ENCODE peak calls at places on chromosome 3, in six cellular contexts. T, F, U, Y, V and R are unnamed samples.

GRCh38 chr3:110307065-110307809 is 764.4 kb upstream of the NECTIN3 start:
- DNase-seq in T (no peak), F (no peak), U (no peak), Y (no peak), V (no peak), R (no peak)

GRCh38 chr3:88462241-88462640 is 312.5 kb downstream of the C3orf38 start:
- DNase-seq in T (no peak), F (no peak), U (no peak), Y (no peak), V (no peak), R (no peak)

GRCh38 chr3:159031280-159031679 is 229.4 kb downstream of the MFSD1 start:
- DNase-seq in T (no peak), F (no peak), U (no peak), Y (no peak), V (no peak), R (no peak)

GRCh38 chr3:123757281-123757940 is 126.7 kb downstream of the MYLK start:
- DNase-seq in T (no peak), F (peak), U (no peak), Y (no peak), V (peak), R (peak)

GRCh38 chr3:135238866-135239434 is 443.9 kb downstream of the EPHB1 start:
- DNase-seq in T (no peak), F (no peak), U (no peak), Y (no peak), V (no peak), R (no peak)

GRCh38 chr3:169847896-169848295 is 21.8 kb downstream of the LRRC31 start:
- DNase-seq in T (no peak), F (peak), U (no peak), Y (no peak), V (no peak), R (no peak)

GRCh38 chr3:193510154-193510553 is 44.5 kb downstream of the ATP13A4 start:
- DNase-seq in T (no peak), F (no peak), U (no peak), Y (no peak), V (no peak), R (no peak)

GRCh38 chr3:54846085-54846484 is 81.8 kb downstream of the LRTM1 start:
- DNase-seq in T (no peak), F (no peak), U (no peak), Y (no peak), V (no peak), R (no peak)

GRCh38 chr3:54582424-54582823 is 345.4 kb downstream of the LRTM1 start:
- DNase-seq in T (no peak), F (no peak), U (no peak), Y (no peak), V (no peak), R (no peak)

GRCh38 chr3:174376346-174376745 is 482.8 kb upstream of the NAALADL2 start:
- DNase-seq in T (no peak), F (no peak), U (no peak), Y (no peak), V (no peak), R (no peak)

GRCh38 chr3:126291537-126291936 is 65.7 kb downstream of the KLF15 start:
- DNase-seq in T (no peak), F (peak), U (no peak), Y (no peak), V (no peak), R (no peak)

GRCh38 chr3:174270841-174271240 is 588.3 kb upstream of the NAALADL2 start:
- DNase-seq in T (no peak), F (no peak), U (no peak), Y (no peak), V (no peak), R (no peak)

GRCh38 chr3:49470714-49471420 is 800 bp downstream of the DAG1 start:
- DNase-seq in T (no peak), F (no peak), U (no peak), Y (no peak), V (no peak), R (no peak)

GRCh38 chr3:121431717-121432517 is 113.9 kb downstream of the POLQ start:
- DNase-seq in T (no peak), F (peak), U (no peak), Y (no peak), V (no peak), R (peak)

GRCh38 chr3:40980467-40980866 is 218.8 kb upstream of the CTNNB1 start:
- DNase-seq in T (no peak), F (no peak), U (no peak), Y (no peak), V (no peak), R (no peak)

GRCh38 chr3:193857996-193858395 is 265.0 kb downstream of the OPA1 start:
- DNase-seq in T (peak), F (no peak), U (no peak), Y (no peak), V (no peak), R (no peak)

GRCh38 chr3:138407236-138407907 is 27.0 kb upstream of the ESYT3 start:
- DNase-seq in T (no peak), F (no peak), U (no peak), Y (no peak), V (no peak), R (no peak)

GRCh38 chr3:151135548-151136337 is 50.3 kb downstream of the MED12L start:
- DNase-seq in T (peak), F (no peak), U (no peak), Y (no peak), V (no peak), R (no peak)

GRCh38 chr3:71859128-71859519 is 74.2 kb upstream of the PROK2 start:
- DNase-seq in T (no peak), F (peak), U (peak), Y (no peak), V (no peak), R (no peak)

GRCh38 chr3:25843332-25843731 is 53.4 kb downstream of the OXSM start:
- DNase-seq in T (no peak), F (no peak), U (no peak), Y (no peak), V (no peak), R (no peak)

GRCh38 chr3:155744626-155745324 is at the start of gene PLCH1:
- DNase-seq in T (peak), F (peak), U (peak), Y (peak), V (peak), R (peak)

GRCh38 chr3:142680710-142681109 is 43.1 kb upstream of the TRPC1 start:
- DNase-seq in T (no peak), F (no peak), U (no peak), Y (no peak), V (no peak), R (no peak)

GRCh38 chr3:143239026-143239425 is 119.5 kb downstream of the CHST2 start:
- DNase-seq in T (no peak), F (no peak), U (no peak), Y (no peak), V (no peak), R (no peak)

GRCh38 chr3:172816968-172817367 is 66.4 kb downstream of the ECT2 start:
- DNase-seq in T (no peak), F (no peak), U (no peak), Y (no peak), V (no peak), R (no peak)

GRCh38 chr3:9883676-9884554 is 3.9 kb upstream of the CIDEC start:
- DNase-seq in T (no peak), F (no peak), U (no peak), Y (no peak), V (no peak), R (no peak)

GRCh38 chr3:85360742-85361387 is 402.1 kb downstream of the CADM2 start:
- DNase-seq in T (peak), F (peak), U (no peak), Y (no peak), V (no peak), R (no peak)

GRCh38 chr3:16523778-16524177 is 10.3 kb upstream of the RFTN1 start:
- DNase-seq in T (no peak), F (peak), U (no peak), Y (no peak), V (no peak), R (no peak)

GRCh38 chr3:52091566-52092290 is 35.4 kb upstream of the DUSP7 start:
- DNase-seq in T (no peak), F (no peak), U (no peak), Y (no peak), V (peak), R (no peak)

GRCh38 chr3:29694783-29695182 is 413.9 kb downstream of the RBMS3 start:
- DNase-seq in T (peak), F (peak), U (peak), Y (no peak), V (no peak), R (no peak)

GRCh38 chr3:170989100-170989648 is 37.3 kb downstream of the SLC2A2 start:
- DNase-seq in T (no peak), F (no peak), U (no peak), Y (no peak), V (no peak), R (no peak)

GRCh38 chr3:4548769-4549168 is 55.6 kb downstream of the ITPR1 start:
- DNase-seq in T (no peak), F (no peak), U (no peak), Y (no peak), V (no peak), R (no peak)

GRCh38 chr3:99817047-99817436 is 620 bp upstream of the CMSS1 start:
- DNase-seq in T (no peak), F (peak), U (no peak), Y (no peak), V (no peak), R (no peak)

GRCh38 chr3:22284559-22284958 is 533.5 kb upstream of the ZNF385D start:
- DNase-seq in T (no peak), F (peak), U (no peak), Y (no peak), V (no peak), R (no peak)

GRCh38 chr3:124885466-124886167 is 1.5 kb downstream of the ITGB5 start:
- DNase-seq in T (no peak), F (peak), U (no peak), Y (no peak), V (no peak), R (no peak)

GRCh38 chr3:123319760-123320159 is 118.0 kb downstream of the SEC22A start:
- DNase-seq in T (no peak), F (no peak), U (no peak), Y (no peak), V (no peak), R (no peak)

GRCh38 chr3:43995078-43995928 is 246.4 kb upstream of the TOPAZ1 start:
- DNase-seq in T (no peak), F (peak), U (no peak), Y (peak), V (no peak), R (peak)

GRCh38 chr3:5017953-5018531 is 38.8 kb downstream of the BHLHE40 start:
- DNase-seq in T (peak), F (peak), U (no peak), Y (no peak), V (peak), R (no peak)

GRCh38 chr3:29183346-29184087 is 97.4 kb upstream of the RBMS3 start:
- DNase-seq in T (no peak), F (no peak), U (no peak), Y (no peak), V (no peak), R (no peak)

GRCh38 chr3:72892081-72892763 is 4.4 kb downstream of the GXYLT2 start:
- DNase-seq in T (no peak), F (no peak), U (no peak), Y (no peak), V (no peak), R (no peak)